ENCODE peak calls at places on chromosomes 2 and 18, in nine cellular contexts. One of them, this sample, is unnamed.

GRCh38 chr2:167192833-167193232 is 304.6 kb downstream of the XIRP2 start:
- DNase-seq in AG04450: peak; percentile 49
- DNase-seq in AG04449: peak; percentile 59
- DNase-seq in epithelial cell of proximal tubule: no peak
- DNase-seq in right lobe of liver: no peak
- DNase-seq in lower lobe of right lung: no peak
- DNase-seq in effector memory CD4-positive, alpha-beta T cell: no peak
- DNase-seq in choroid plexus epithelial cell: peak; percentile 50
- DNase-seq in BJ: peak; percentile 64
- DNase-seq in this sample: no peak

GRCh38 chr2:228065686-228066085 is 115.8 kb downstream of the SPHKAP start:
- DNase-seq in AG04450: no peak
- DNase-seq in AG04449: no peak
- DNase-seq in epithelial cell of proximal tubule: no peak
- DNase-seq in right lobe of liver: no peak
- DNase-seq in lower lobe of right lung: no peak
- DNase-seq in effector memory CD4-positive, alpha-beta T cell: no peak
- DNase-seq in choroid plexus epithelial cell: no peak
- DNase-seq in BJ: no peak
- DNase-seq in this sample: no peak

GRCh38 chr18:48992791-48993555 is 42.2 kb upstream of the SMAD7 start:
- DNase-seq in AG04450: no peak
- DNase-seq in AG04449: no peak
- DNase-seq in epithelial cell of proximal tubule: no peak
- DNase-seq in right lobe of liver: no peak
- DNase-seq in lower lobe of right lung: peak; percentile 62
- DNase-seq in effector memory CD4-positive, alpha-beta T cell: no peak
- DNase-seq in choroid plexus epithelial cell: no peak
- DNase-seq in BJ: no peak
- DNase-seq in this sample: no peak

GRCh38 chr2:45438872-45439665 is 172.0 kb downstream of the SRBD1 start:
- DNase-seq in AG04450: no peak
- DNase-seq in AG04449: no peak
- DNase-seq in epithelial cell of proximal tubule: no peak
- DNase-seq in right lobe of liver: no peak
- DNase-seq in lower lobe of right lung: no peak
- DNase-seq in effector memory CD4-positive, alpha-beta T cell: no peak
- DNase-seq in choroid plexus epithelial cell: no peak
- DNase-seq in BJ: no peak
- DNase-seq in this sample: no peak

GRCh38 chr2:86274918-86275275 is 62.5 kb downstream of the REEP1 start:
- DNase-seq in AG04450: no peak
- DNase-seq in AG04449: no peak
- DNase-seq in epithelial cell of proximal tubule: peak; percentile 87
- DNase-seq in right lobe of liver: no peak
- DNase-seq in lower lobe of right lung: no peak
- DNase-seq in effector memory CD4-positive, alpha-beta T cell: no peak
- DNase-seq in choroid plexus epithelial cell: peak; percentile 35
- DNase-seq in BJ: no peak
- DNase-seq in this sample: no peak

GRCh38 chr2:58098254-58099096 is 51.9 kb downstream of the VRK2 start:
- DNase-seq in AG04450: no peak
- DNase-seq in AG04449: peak; percentile 16
- DNase-seq in epithelial cell of proximal tubule: no peak
- DNase-seq in right lobe of liver: no peak
- DNase-seq in lower lobe of right lung: no peak
- DNase-seq in effector memory CD4-positive, alpha-beta T cell: no peak
- DNase-seq in choroid plexus epithelial cell: peak; percentile 76
- DNase-seq in BJ: no peak
- DNase-seq in this sample: no peak

GRCh38 chr2:231709636-231709980 is 1.3 kb downstream of the PTMA start:
- DNase-seq in AG04450: no peak
- DNase-seq in AG04449: no peak
- DNase-seq in epithelial cell of proximal tubule: no peak
- DNase-seq in right lobe of liver: peak; percentile 61
- DNase-seq in lower lobe of right lung: peak; percentile 80
- DNase-seq in effector memory CD4-positive, alpha-beta T cell: peak; percentile 21
- DNase-seq in choroid plexus epithelial cell: peak; percentile 29
- DNase-seq in BJ: no peak
- DNase-seq in this sample: no peak

GRCh38 chr2:181077128-181077709 is 96.8 kb downstream of the UBE2E3 start:
- DNase-seq in AG04450: no peak
- DNase-seq in AG04449: no peak
- DNase-seq in epithelial cell of proximal tubule: no peak
- DNase-seq in right lobe of liver: no peak
- DNase-seq in lower lobe of right lung: no peak
- DNase-seq in effector memory CD4-positive, alpha-beta T cell: no peak
- DNase-seq in choroid plexus epithelial cell: peak; percentile 79
- DNase-seq in BJ: no peak
- DNase-seq in this sample: no peak

GRCh38 chr18:59298871-59299270 is 19.6 kb downstream of the CPLX4 start:
- DNase-seq in AG04450: no peak
- DNase-seq in AG04449: no peak
- DNase-seq in epithelial cell of proximal tubule: no peak
- DNase-seq in right lobe of liver: no peak
- DNase-seq in lower lobe of right lung: no peak
- DNase-seq in effector memory CD4-positive, alpha-beta T cell: no peak
- DNase-seq in choroid plexus epithelial cell: no peak
- DNase-seq in BJ: no peak
- DNase-seq in this sample: no peak

GRCh38 chr18:63888473-63889190 is 1.1 kb downstream of the SERPINB2 start:
- DNase-seq in AG04450: no peak
- DNase-seq in AG04449: no peak
- DNase-seq in epithelial cell of proximal tubule: no peak
- DNase-seq in right lobe of liver: no peak
- DNase-seq in lower lobe of right lung: no peak
- DNase-seq in effector memory CD4-positive, alpha-beta T cell: no peak
- DNase-seq in choroid plexus epithelial cell: no peak
- DNase-seq in BJ: no peak
- DNase-seq in this sample: no peak

GRCh38 chr2:158729873-158730620 is 65.1 kb upstream of the DAPL1 start:
- DNase-seq in AG04450: no peak
- DNase-seq in AG04449: no peak
- DNase-seq in epithelial cell of proximal tubule: peak; percentile 74
- DNase-seq in right lobe of liver: no peak
- DNase-seq in lower lobe of right lung: no peak
- DNase-seq in effector memory CD4-positive, alpha-beta T cell: no peak
- DNase-seq in choroid plexus epithelial cell: no peak
- DNase-seq in BJ: no peak
- DNase-seq in this sample: peak; percentile 69

GRCh38 chr2:40002339-40002738 is 223.3 kb upstream of the THUMPD2 start:
- DNase-seq in AG04450: no peak
- DNase-seq in AG04449: no peak
- DNase-seq in epithelial cell of proximal tubule: no peak
- DNase-seq in right lobe of liver: no peak
- DNase-seq in lower lobe of right lung: no peak
- DNase-seq in effector memory CD4-positive, alpha-beta T cell: no peak
- DNase-seq in choroid plexus epithelial cell: no peak
- DNase-seq in BJ: no peak
- DNase-seq in this sample: no peak

GRCh38 chr2:46885376-46885775 is 30.2 kb downstream of the MCFD2 start:
- DNase-seq in AG04450: no peak
- DNase-seq in AG04449: no peak
- DNase-seq in epithelial cell of proximal tubule: no peak
- DNase-seq in right lobe of liver: no peak
- DNase-seq in lower lobe of right lung: no peak
- DNase-seq in effector memory CD4-positive, alpha-beta T cell: no peak
- DNase-seq in choroid plexus epithelial cell: peak; percentile 81
- DNase-seq in BJ: peak; percentile 47
- DNase-seq in this sample: no peak

GRCh38 chr2:71223767-71224333 is 3.1 kb downstream of the PAIP2B start:
- DNase-seq in AG04450: no peak
- DNase-seq in AG04449: no peak
- DNase-seq in epithelial cell of proximal tubule: no peak
- DNase-seq in right lobe of liver: peak; percentile 70
- DNase-seq in lower lobe of right lung: no peak
- DNase-seq in effector memory CD4-positive, alpha-beta T cell: no peak
- DNase-seq in choroid plexus epithelial cell: peak; percentile 69
- DNase-seq in BJ: no peak
- DNase-seq in this sample: no peak

DNA sequence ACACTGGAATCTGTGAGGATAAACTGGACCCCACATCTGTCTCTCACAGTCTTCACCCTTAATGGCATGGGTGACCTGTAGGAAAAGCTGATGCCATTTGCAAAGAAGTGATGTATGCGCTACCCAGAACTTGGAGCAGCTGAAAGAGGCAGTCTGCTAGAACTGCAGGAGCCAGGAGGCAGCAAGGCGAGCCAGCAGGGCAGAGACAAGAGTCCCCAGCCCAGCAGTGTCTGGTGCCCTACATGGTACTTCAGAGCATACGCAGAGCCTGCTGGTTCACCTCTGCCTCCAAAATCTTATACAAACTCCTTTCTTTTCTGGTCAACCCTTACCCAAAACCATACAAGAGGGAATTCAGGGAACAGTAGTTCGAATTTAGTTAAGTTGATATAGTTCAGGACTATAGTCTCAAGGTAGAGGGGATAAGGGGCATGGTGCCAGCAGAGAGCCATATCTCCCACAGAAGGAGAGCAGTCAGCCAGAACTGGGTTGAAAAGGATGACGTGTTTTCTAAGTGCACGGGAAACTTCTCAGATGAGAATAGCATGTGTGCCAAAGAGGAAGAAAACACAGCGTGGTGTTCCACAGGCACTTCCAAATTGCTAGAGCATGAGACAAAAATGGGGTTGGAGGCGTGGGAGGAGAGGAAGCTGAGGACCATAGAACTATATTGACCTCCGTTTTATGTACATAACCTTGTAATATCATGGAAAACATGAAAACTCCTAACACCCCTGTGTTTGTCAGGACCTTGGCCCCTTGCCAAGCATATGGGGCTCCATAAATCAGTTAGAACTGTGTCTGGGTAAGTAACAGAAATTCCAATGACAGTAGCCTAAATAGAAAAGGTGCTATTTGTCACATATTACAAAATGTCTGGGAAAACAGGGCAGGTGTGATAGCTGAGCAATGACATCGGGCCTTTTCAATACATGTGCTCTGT is 682.8 kb upstream of the RAB6C start:
- DNase-seq in AG04450: no peak
- DNase-seq in AG04449: no peak
- DNase-seq in epithelial cell of proximal tubule: no peak
- DNase-seq in right lobe of liver: no peak
- DNase-seq in lower lobe of right lung: no peak
- DNase-seq in effector memory CD4-positive, alpha-beta T cell: no peak
- DNase-seq in choroid plexus epithelial cell: no peak
- DNase-seq in BJ: no peak
- DNase-seq in this sample: no peak
- H3K4me3 ChIP-seq in AG04450: no peak overlapping the region
- H3K4me3 ChIP-seq in AG04449: no peak overlapping the region
- H3K4me3 ChIP-seq in epithelial cell of proximal tubule: no peak overlapping the region
- H3K4me3 ChIP-seq in right lobe of liver: no peak overlapping the region
- H3K4me3 ChIP-seq in lower lobe of right lung: no peak overlapping the region
- H3K4me3 ChIP-seq in effector memory CD4-positive, alpha-beta T cell: no peak overlapping the region
- H3K4me3 ChIP-seq in choroid plexus epithelial cell: no peak overlapping the region
- H3K4me3 ChIP-seq in BJ: no peak overlapping the region
- H3K4me3 ChIP-seq in this sample: no peak overlapping the region

DNA sequence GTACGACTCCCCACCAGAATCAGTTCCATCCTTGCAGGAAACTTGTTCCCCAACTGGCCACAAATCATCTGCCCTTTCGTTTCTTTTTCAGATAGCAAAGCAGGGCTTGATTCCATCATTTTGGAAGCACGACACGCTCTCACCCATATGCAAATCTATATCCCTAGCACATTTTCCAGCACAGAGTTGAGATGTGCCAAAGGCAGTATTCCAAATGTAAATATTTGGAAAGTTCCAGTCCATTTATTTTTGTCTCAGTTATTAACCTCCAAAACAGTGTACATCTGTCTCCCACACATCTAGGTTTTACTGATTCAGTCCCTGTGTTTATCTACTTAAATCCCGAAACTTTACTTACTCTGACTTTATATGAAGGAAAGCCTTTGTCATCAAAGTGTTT is 128.8 kb upstream of the BCL2L11 start:
- DNase-seq in AG04450: no peak
- DNase-seq in AG04449: no peak
- DNase-seq in epithelial cell of proximal tubule: no peak
- DNase-seq in right lobe of liver: no peak
- DNase-seq in lower lobe of right lung: no peak
- DNase-seq in effector memory CD4-positive, alpha-beta T cell: no peak
- DNase-seq in choroid plexus epithelial cell: no peak
- DNase-seq in BJ: no peak
- DNase-seq in this sample: no peak
- H3K4me3 ChIP-seq in AG04450: no peak overlapping the region
- H3K4me3 ChIP-seq in AG04449: no peak overlapping the region
- H3K4me3 ChIP-seq in epithelial cell of proximal tubule: no peak overlapping the region
- H3K4me3 ChIP-seq in right lobe of liver: no peak overlapping the region
- H3K4me3 ChIP-seq in lower lobe of right lung: no peak overlapping the region
- H3K4me3 ChIP-seq in effector memory CD4-positive, alpha-beta T cell: no peak overlapping the region
- H3K4me3 ChIP-seq in choroid plexus epithelial cell: no peak overlapping the region
- H3K4me3 ChIP-seq in BJ: no peak overlapping the region
- H3K4me3 ChIP-seq in this sample: no peak overlapping the region

GRCh38 chr2:219687882-219688559 is 60.6 kb downstream of the SLC4A3 start:
- DNase-seq in AG04450: no peak
- DNase-seq in AG04449: no peak
- DNase-seq in epithelial cell of proximal tubule: no peak
- DNase-seq in right lobe of liver: no peak
- DNase-seq in lower lobe of right lung: no peak
- DNase-seq in effector memory CD4-positive, alpha-beta T cell: no peak
- DNase-seq in choroid plexus epithelial cell: no peak
- DNase-seq in BJ: no peak
- DNase-seq in this sample: no peak
- H3K4me3 ChIP-seq in AG04450: no peak overlapping the region
- H3K4me3 ChIP-seq in AG04449: no peak overlapping the region
- H3K4me3 ChIP-seq in epithelial cell of proximal tubule: no peak overlapping the region
- H3K4me3 ChIP-seq in right lobe of liver: no peak overlapping the region
- H3K4me3 ChIP-seq in lower lobe of right lung: no peak overlapping the region
- H3K4me3 ChIP-seq in effector memory CD4-positive, alpha-beta T cell: no peak overlapping the region
- H3K4me3 ChIP-seq in choroid plexus epithelial cell: no peak overlapping the region
- H3K4me3 ChIP-seq in BJ: no peak overlapping the region
- H3K4me3 ChIP-seq in this sample: no peak overlapping the region

GRCh38 chr2:177148477-177149154 is 64.0 kb upstream of the HNRNPA3 start:
- DNase-seq in AG04450: no peak
- DNase-seq in AG04449: no peak
- DNase-seq in epithelial cell of proximal tubule: no peak
- DNase-seq in right lobe of liver: peak; percentile 76
- DNase-seq in lower lobe of right lung: peak; percentile 76
- DNase-seq in effector memory CD4-positive, alpha-beta T cell: peak; percentile 33
- DNase-seq in choroid plexus epithelial cell: peak; percentile 76
- DNase-seq in BJ: no peak
- DNase-seq in this sample: no peak

GRCh38 chr2:177147834-177148233 is 64.8 kb upstream of the HNRNPA3 start:
- DNase-seq in AG04450: no peak
- DNase-seq in AG04449: no peak
- DNase-seq in epithelial cell of proximal tubule: no peak
- DNase-seq in right lobe of liver: no peak
- DNase-seq in lower lobe of right lung: no peak
- DNase-seq in effector memory CD4-positive, alpha-beta T cell: no peak
- DNase-seq in choroid plexus epithelial cell: no peak
- DNase-seq in BJ: no peak
- DNase-seq in this sample: no peak

GRCh38 chr2:177153805-177154204 is 58.8 kb upstream of the HNRNPA3 start:
- DNase-seq in AG04450: no peak
- DNase-seq in AG04449: no peak
- DNase-seq in epithelial cell of proximal tubule: no peak
- DNase-seq in right lobe of liver: no peak
- DNase-seq in lower lobe of right lung: no peak
- DNase-seq in effector memory CD4-positive, alpha-beta T cell: no peak
- DNase-seq in choroid plexus epithelial cell: no peak
- DNase-seq in BJ: no peak
- DNase-seq in this sample: no peak

GRCh38 chr2:177147093-177147694 is 65.4 kb upstream of the HNRNPA3 start:
- DNase-seq in AG04450: no peak
- DNase-seq in AG04449: peak; percentile 29
- DNase-seq in epithelial cell of proximal tubule: no peak
- DNase-seq in right lobe of liver: no peak
- DNase-seq in lower lobe of right lung: no peak
- DNase-seq in effector memory CD4-positive, alpha-beta T cell: no peak
- DNase-seq in choroid plexus epithelial cell: peak; percentile 80
- DNase-seq in BJ: no peak
- DNase-seq in this sample: no peak

GRCh38 chr2:177149155-177149503 is 63.5 kb upstream of the HNRNPA3 start:
- DNase-seq in AG04450: no peak
- DNase-seq in AG04449: no peak
- DNase-seq in epithelial cell of proximal tubule: no peak
- DNase-seq in right lobe of liver: no peak
- DNase-seq in lower lobe of right lung: no peak
- DNase-seq in effector memory CD4-positive, alpha-beta T cell: no peak
- DNase-seq in choroid plexus epithelial cell: no peak
- DNase-seq in BJ: no peak
- DNase-seq in this sample: no peak
- H3K4me3 ChIP-seq in AG04450: no peak overlapping the region
- H3K4me3 ChIP-seq in AG04449: no peak overlapping the region
- H3K4me3 ChIP-seq in epithelial cell of proximal tubule: no peak overlapping the region
- H3K4me3 ChIP-seq in right lobe of liver: no peak overlapping the region
- H3K4me3 ChIP-seq in lower lobe of right lung: peak overlapping the region; percentile 52
- H3K4me3 ChIP-seq in effector memory CD4-positive, alpha-beta T cell: peak overlapping the region; percentile 53
- H3K4me3 ChIP-seq in choroid plexus epithelial cell: no peak overlapping the region
- H3K4me3 ChIP-seq in BJ: no peak overlapping the region
- H3K4me3 ChIP-seq in this sample: no peak overlapping the region

This sample was measured in kidney epithelial cell.